ENCODE peak calls at places on chromosomes 7 and 10, in five cellular contexts. S is kidney, B is fibroblast of lung, X is astrocyte, T is caudate nucleus. H is an unnamed sample.

GRCh38 chr10:30803901-30804322 is 174.4 kb upstream of the LYZL2 start:
- DNase-seq in B (peak; percentile 77), S (no peak), T (no peak), X (peak; percentile 70), H (no peak)

GRCh38 chr10:62426086-62426485 is 51.9 kb downstream of the ZNF365 start:
- DNase-seq in X (peak; percentile 75), S (no peak), B (peak; percentile 83), T (peak; percentile 75), H (no peak)

GRCh38 chr7:156816943-156817572 is 75.9 kb downstream of the LMBR1 start:
- DNase-seq in X (no peak), B (peak; percentile 18), T (no peak), S (no peak), H (no peak)

GRCh38 chr7:130471974-130472373 is 19.9 kb upstream of the MEST start:
- DNase-seq in T (no peak), S (no peak), B (no peak), X (no peak), H (no peak)

GRCh38 chr7:75066521-75066920 is 7.1 kb downstream of the RCC1L start:
- DNase-seq in T (no peak), S (no peak), B (no peak), X (no peak), H (no peak)

GRCh38 chr7:2046581-2047271 is 186.0 kb downstream of the MAD1L1 start:
- DNase-seq in T (no peak), B (no peak), S (peak; percentile 53), X (no peak), H (no peak)

GRCh38 chr7:64045301-64046040 is at the start of gene ZNF727:
- DNase-seq in X (no peak), T (peak; percentile 88), B (no peak), S (no peak), H (peak; percentile 53)

GRCh38 chr7:131957338-131958025 is 401.1 kb upstream of the PODXL start:
- DNase-seq in B (peak; percentile 70), S (no peak), X (peak; percentile 57), T (peak; percentile 50), H (no peak)

GRCh38 chr7:1122832-1123501 is 35.1 kb downstream of the GPER1 start:
- DNase-seq in B (no peak), S (peak; percentile 80), T (no peak), X (no peak), H (no peak)

GRCh38 chr7:50690541-50691011 is 92.1 kb downstream of the GRB10 start:
- DNase-seq in B (peak; percentile 52), X (peak; percentile 35), T (no peak), S (no peak), H (no peak)

DNA sequence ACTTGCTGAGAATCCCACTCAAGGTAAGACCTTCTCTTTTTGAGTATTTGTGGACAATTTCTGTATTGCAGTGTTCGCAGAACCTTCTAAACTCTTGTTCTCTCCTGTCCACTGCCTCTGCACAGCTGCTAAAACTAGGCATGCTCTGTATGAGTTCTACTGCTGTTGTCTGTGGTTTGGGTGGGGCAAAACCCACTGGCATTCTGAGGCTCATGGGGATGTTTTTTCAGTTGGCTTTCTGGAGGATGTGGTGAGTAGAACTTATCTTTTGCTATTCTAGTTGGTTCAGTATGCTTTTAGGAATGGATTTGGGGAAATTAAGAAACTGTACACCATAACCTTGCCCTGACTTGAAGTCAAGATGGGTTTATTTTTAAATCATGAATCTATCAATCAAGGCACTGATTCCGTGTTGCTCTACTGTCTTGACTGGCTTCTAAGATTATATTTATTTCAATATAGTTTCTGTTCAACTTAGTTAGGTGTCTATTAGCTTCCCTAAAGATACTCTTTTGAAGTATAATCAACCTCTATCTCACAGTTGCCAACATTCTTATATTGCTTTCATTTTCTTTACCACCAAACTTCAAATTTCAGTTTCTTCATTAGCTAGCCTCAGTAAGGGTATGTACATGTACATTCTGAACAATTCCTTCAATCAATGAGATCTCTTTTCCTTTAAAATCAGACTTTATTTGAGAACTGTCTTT is 25.0 kb upstream of the C1GALT1 start:
- DNase-seq in X (peak; percentile 90), S (no peak), B (peak; percentile 93), T (no peak), H (no peak)
- H3K27ac ChIP-seq in X (peak overlapping the region; percentile 73), S (no peak overlapping the region), B (peak overlapping the region; percentile 57), T (no peak overlapping the region), H (no peak overlapping the region)

GRCh38 chr7:44307905-44308740 is 17.3 kb downstream of the CAMK2B start:
- DNase-seq in B (no peak), T (no peak), S (no peak), X (no peak), H (no peak)

GRCh38 chr7:44307301-44307900 is 18.0 kb downstream of the CAMK2B start:
- DNase-seq in T (no peak), X (peak; percentile 23), S (peak; percentile 68), B (peak; percentile 39), H (no peak)

GRCh38 chr7:44308741-44309270 is 16.6 kb downstream of the CAMK2B start:
- DNase-seq in B (no peak), X (no peak), S (no peak), T (no peak), H (no peak)

GRCh38 chr7:44306608-44307007 is 18.8 kb downstream of the CAMK2B start:
- DNase-seq in X (no peak), T (no peak), S (no peak), B (no peak), H (no peak)

DNA sequence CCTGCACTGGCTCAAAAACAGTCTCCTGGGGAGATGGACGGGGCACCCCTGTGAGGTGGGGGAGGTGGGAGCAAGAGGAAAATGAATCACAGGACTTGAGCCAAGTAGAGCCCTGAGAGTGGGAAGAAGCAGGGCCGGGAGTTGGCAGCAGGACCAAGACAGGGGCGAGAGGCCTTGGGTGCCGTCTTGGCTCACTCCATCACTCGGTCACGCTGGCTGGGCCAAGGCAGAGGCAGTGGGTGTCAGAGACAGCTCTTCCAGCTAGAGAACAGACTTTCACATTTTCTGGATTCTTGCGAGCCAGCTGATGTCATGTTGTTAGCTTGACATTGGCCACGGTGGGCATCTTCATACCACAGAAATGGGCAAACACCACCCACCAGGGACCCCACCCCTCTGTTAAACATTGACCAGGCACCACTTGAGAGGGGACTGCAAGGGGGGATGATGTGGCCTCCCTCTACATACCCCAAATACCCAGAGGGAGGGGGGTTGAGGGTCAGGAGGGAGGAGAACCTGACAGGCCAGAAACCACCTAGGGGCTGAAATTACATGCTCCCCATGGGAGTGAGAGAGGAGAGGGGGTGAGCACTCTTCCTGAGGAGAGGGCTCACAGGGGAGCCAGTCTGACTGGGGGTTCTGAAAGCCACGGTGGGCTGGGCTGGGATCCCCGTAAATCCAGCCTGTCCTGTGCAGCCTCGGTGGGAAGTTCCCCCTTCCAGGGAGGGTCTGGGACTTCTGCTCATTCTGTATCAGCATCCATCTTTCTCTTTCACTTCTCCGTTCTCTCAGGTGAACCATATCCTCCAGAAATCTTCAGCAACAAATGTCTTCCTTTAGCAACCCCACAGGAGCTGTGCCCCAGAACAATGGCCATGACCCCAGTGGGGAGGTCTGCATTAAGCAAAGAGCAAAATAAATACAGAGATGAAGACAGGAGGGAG is 19.6 kb downstream of the CAMK2B start:
- DNase-seq in X (no peak), T (no peak), B (no peak), S (no peak), H (no peak)
- H3K27ac ChIP-seq in X (no peak overlapping the region), T (no peak overlapping the region), B (no peak overlapping the region), S (no peak overlapping the region), H (no peak overlapping the region)

GRCh38 chr7:33979300-33979806 is 74.0 kb downstream of the BMPER start:
- DNase-seq in B (no peak), T (no peak), X (no peak), S (no peak), H (no peak)
- H3K27ac ChIP-seq in B (peak overlapping the region; percentile 70), T (peak overlapping the region; percentile 68), X (peak overlapping the region; percentile 82), S (no peak overlapping the region), H (no peak overlapping the region)

GRCh38 chr10:120962386-120963052 is 111.4 kb downstream of the WDR11 start:
- DNase-seq in B (no peak), S (no peak), T (no peak), X (no peak), H (no peak)
- H3K27ac ChIP-seq in B (no peak overlapping the region), S (no peak overlapping the region), T (no peak overlapping the region), X (no peak overlapping the region), H (no peak overlapping the region)

H was measured in substantia nigra.